ENCODE peak calls at places on chromosomes 4 and X, in seven cellular contexts. Y is cardiac muscle cell; M is CD8-positive, alpha-beta memory T cell; O is PC-9; U is aorta; V is tibial nerve; I is PC-3. A is an unnamed sample. For H3K4me1, the result is how much of the 10 kb centered on the place peaks cover.

GRCh38 chrX:130825509-130825908 is 77.5 kb downstream of the ENOX2 start:
- DNase-seq in Y (no peak), M (no peak), O (no peak), U (no peak), V (no peak), I (no peak), A (no peak)

GRCh38 chr4:76896731-76897521 is 1.0 kb downstream of the SOWAHB start:
- DNase-seq in Y (peak), M (peak), O (peak), U (peak), V (no peak), I (peak), A (no peak)

GRCh38 chr4:2843909-2844584 is 403 bp downstream of the ADD1 start:
- DNase-seq in Y (peak), M (no peak), O (peak), U (no peak), V (no peak), I (peak), A (no peak)

GRCh38 chr4:128573781-128574508 is 235.6 kb upstream of the JADE1 start:
- DNase-seq in Y (peak), M (no peak), O (no peak), U (no peak), V (no peak), I (peak), A (no peak)

GRCh38 chr4:81963506-81964020 is 410.2 kb downstream of the HNRNPD start:
- DNase-seq in Y (no peak), M (no peak), O (no peak), U (no peak), V (no peak), I (no peak), A (no peak)

GRCh38 chrX:46553935-46554334 is 8.7 kb upstream of the ZNF674 start:
- DNase-seq in Y (no peak), M (no peak), O (no peak), U (no peak), V (no peak), I (no peak), A (no peak)

GRCh38 chr4:137421796-137422195 is 110.5 kb downstream of the PCDH18 start:
- DNase-seq in Y (no peak), M (no peak), O (no peak), U (no peak), V (no peak), I (no peak), A (no peak)

GRCh38 chr4:137812258-137812657 is 280.0 kb upstream of the PCDH18 start:
- DNase-seq in Y (no peak), M (no peak), O (no peak), U (no peak), V (no peak), I (no peak), A (no peak)

GRCh38 chr4:26140150-26140898 is 180.5 kb upstream of the RBPJ start:
- DNase-seq in Y (no peak), M (no peak), O (no peak), U (no peak), V (no peak), I (no peak), A (no peak)

GRCh38 chr4:186707996-186708395 is 15.7 kb downstream of the FAT1 start:
- DNase-seq in Y (no peak), M (no peak), O (no peak), U (no peak), V (no peak), I (no peak), A (no peak)

GRCh38 chrX:132488092-132488749 is 617 bp downstream of the MBNL3 start:
- DNase-seq in Y (no peak), M (peak), O (no peak), U (no peak), V (no peak), I (peak), A (peak)

GRCh38 chr4:119735136-119735770 is 106.6 kb upstream of the PDE5A start:
- DNase-seq in Y (no peak), M (no peak), O (no peak), U (no peak), V (no peak), I (peak), A (no peak)

GRCh38 chr4:167943872-167944505 is 148.3 kb upstream of the ANXA10 start:
- DNase-seq in Y (no peak), M (no peak), O (no peak), U (no peak), V (no peak), I (peak), A (no peak)

GRCh38 chr4:3470244-3471097 is 7.4 kb downstream of the DOK7 start:
- DNase-seq in Y (no peak), M (no peak), O (no peak), U (no peak), V (no peak), I (peak), A (no peak)

GRCh38 chr4:2977116-2978097 is 14.0 kb downstream of the GRK4 start:
- DNase-seq in Y (peak), M (no peak), O (no peak), U (no peak), V (no peak), I (peak), A (no peak)

GRCh38 chr4:72408568-72408967 is 160.5 kb downstream of the ADAMTS3 start:
- DNase-seq in Y (no peak), M (no peak), O (no peak), U (no peak), V (no peak), I (no peak), A (no peak)

GRCh38 chr4:184420881-184421416 is 53.4 kb downstream of the IRF2 start:
- DNase-seq in Y (no peak), M (no peak), O (no peak), U (no peak), V (no peak), I (no peak), A (no peak)

GRCh38 chr4:149031399-149031798 is 589.2 kb upstream of the NR3C2 start:
- DNase-seq in Y (peak), M (no peak), O (no peak), U (no peak), V (no peak), I (peak), A (no peak)

GRCh38 chrX:143633530-143634372 is 2.1 kb downstream of the SLITRK4 start:
- DNase-seq in Y (peak), M (no peak), O (no peak), U (peak), V (no peak), I (peak), A (no peak)

GRCh38 chr4:185395255-185395955 is at the start of gene LRP2BP:
- DNase-seq in Y (no peak), M (no peak), O (no peak), U (no peak), V (no peak), I (peak), A (no peak)

GRCh38 chr4:76214269-76214628 is 625 bp upstream of the SCARB2 start:
- DNase-seq in Y (no peak), M (no peak), O (peak), U (no peak), V (no peak), I (peak), A (no peak)

GRCh38 chr4:100014616-100015015 is 64.5 kb upstream of the H2AZ1 start:
- DNase-seq in Y (no peak), M (no peak), O (no peak), U (no peak), V (no peak), I (peak), A (no peak)

GRCh38 chr4:113355550-113356371 is 306.3 kb downstream of the ANK2 start:
- DNase-seq in Y (no peak), M (peak), O (peak), U (no peak), V (no peak), I (peak), A (peak)

GRCh38 chrX:11770320-11770719 is 12.3 kb downstream of the MSL3 start:
- DNase-seq in Y (peak), M (peak), O (peak), U (no peak), V (no peak), I (peak), A (peak)

GRCh38 chr4:46388860-46389259 is 1.1 kb downstream of the GABRA2 start:
- DNase-seq in Y (no peak), M (no peak), O (no peak), U (no peak), V (no peak), I (no peak), A (no peak)

GRCh38 chr4:35461931-35462659 is 782.2 kb downstream of the ARAP2 start:
- DNase-seq in Y (no peak), M (no peak), O (no peak), U (no peak), V (no peak), I (peak), A (no peak)

GRCh38 chr4:141133146-141134006 is at the start of gene RNF150:
- DNase-seq in Y (peak), M (peak), O (peak), U (peak), V (peak), I (peak), A (no peak)

GRCh38 chrX:65668362-65669310 is 1.2 kb downstream of the MSN start:
- DNase-seq in Y (peak), M (peak), O (peak), U (peak), V (peak), I (peak), A (peak)

GRCh38 chr4:55175779-55176231 is 50.4 kb upstream of the KDR start:
- DNase-seq in Y (no peak), M (no peak), O (peak), U (no peak), V (no peak), I (peak), A (no peak)
- H3K27ac ChIP-seq in Y (no peak), M (no peak), O (peak), U (no peak), V (no peak), I (peak), A (no peak)

GRCh38 chr4:153570228-153570973 is 104.2 kb downstream of the TMEM131L start:
- DNase-seq in Y (no peak), M (no peak), O (no peak), U (no peak), V (no peak), I (no peak), A (no peak)
- H3K4me1 ChIP-seq in Y (under half), M (under half), O (under half), U (under half), V (under half), I (under half), A (under half)

GRCh38 chrX:148562846-148563245 is 62.4 kb downstream of the AFF2 start:
- DNase-seq in Y (no peak), M (no peak), O (no peak), U (no peak), V (no peak), I (no peak), A (no peak)

GRCh38 chrX:148568763-148569162 is 68.3 kb downstream of the AFF2 start:
- DNase-seq in Y (no peak), M (no peak), O (no peak), U (no peak), V (no peak), I (no peak), A (no peak)

GRCh38 chrX:148572332-148572731 is 71.9 kb downstream of the AFF2 start:
- DNase-seq in Y (no peak), M (no peak), O (no peak), U (no peak), V (no peak), I (no peak), A (no peak)

GRCh38 chrX:148567229-148567628 is 66.8 kb downstream of the AFF2 start:
- DNase-seq in Y (peak), M (no peak), O (no peak), U (no peak), V (no peak), I (no peak), A (no peak)

DNA sequence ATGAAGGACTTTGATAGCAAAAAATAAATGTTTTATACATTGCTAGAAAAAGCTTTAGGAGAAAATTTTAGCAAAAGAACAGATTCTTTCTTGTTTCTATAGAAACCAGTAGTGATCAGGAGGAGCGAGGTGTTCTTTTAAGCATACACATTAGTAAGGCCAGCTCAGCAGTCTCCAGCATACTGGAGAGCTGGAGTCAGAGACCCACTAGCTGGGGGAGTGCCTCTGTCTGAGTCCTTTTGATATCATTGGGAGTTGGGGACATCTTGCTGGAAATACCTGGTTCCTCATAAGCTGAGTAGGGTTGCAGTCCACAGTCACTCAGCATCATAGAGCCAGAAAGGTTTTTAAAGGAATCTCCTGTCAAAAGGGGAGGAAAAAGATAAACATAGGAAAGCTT is 67.4 kb downstream of the AFF2 start:
- DNase-seq in Y (no peak), M (no peak), O (no peak), U (no peak), V (no peak), I (no peak), A (no peak)
- H3K27ac ChIP-seq in Y (peak), M (no peak), O (no peak), U (no peak), V (no peak), I (no peak), A (no peak)

GRCh38 chr4:6926681-6927478 is 17.3 kb downstream of the TBC1D14 start:
- DNase-seq in Y (no peak), M (peak), O (no peak), U (no peak), V (no peak), I (no peak), A (peak)

GRCh38 chr4:6928067-6928466 is 18.4 kb downstream of the TBC1D14 start:
- DNase-seq in Y (no peak), M (no peak), O (no peak), U (no peak), V (no peak), I (no peak), A (no peak)

GRCh38 chr4:6925357-6925836 is 15.8 kb downstream of the TBC1D14 start:
- DNase-seq in Y (no peak), M (no peak), O (no peak), U (no peak), V (no peak), I (no peak), A (no peak)

GRCh38 chr4:6924361-6924779 is 14.7 kb downstream of the TBC1D14 start:
- DNase-seq in Y (no peak), M (no peak), O (no peak), U (no peak), V (no peak), I (no peak), A (no peak)

DNA sequence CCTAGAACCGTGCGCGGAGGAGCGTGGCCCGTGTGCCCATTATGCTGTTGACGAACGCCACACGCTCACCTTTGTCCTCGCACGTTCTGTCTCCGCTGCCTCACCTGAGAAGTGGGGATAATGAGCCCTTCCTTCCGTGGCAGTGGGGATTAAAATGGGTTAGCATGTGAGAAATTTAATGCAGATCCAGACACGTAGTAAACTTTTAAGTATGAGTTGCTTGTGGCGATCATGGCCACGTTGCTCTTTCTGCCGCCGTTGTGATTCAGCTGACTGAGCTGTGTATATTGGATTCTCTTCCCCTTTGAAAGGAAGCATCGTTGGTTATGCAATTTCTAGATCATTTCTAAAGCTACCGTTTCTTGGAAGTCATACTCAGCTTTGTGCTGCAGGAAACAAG is 16.5 kb downstream of the TBC1D14 start:
- DNase-seq in Y (no peak), M (no peak), O (no peak), U (no peak), V (no peak), I (no peak), A (no peak)
- H3K4me1 ChIP-seq in Y (under half), M (under half), O (under half), U (under half), V (under half), I (under half), A (under half)

GRCh38 chr4:147736458-147736857 is 4.6 kb downstream of the ARHGAP10 start:
- DNase-seq in Y (no peak), M (no peak), O (no peak), U (no peak), V (no peak), I (peak), A (no peak)
- H3K27ac ChIP-seq in Y (no peak), M (no peak), O (peak), U (peak), V (peak), I (peak), A (no peak)

GRCh38 chrX:19683358-19683757 is 168.1 kb upstream of the MAP3K15 start:
- DNase-seq in Y (no peak), M (no peak), O (no peak), U (no peak), V (no peak), I (no peak), A (no peak)

GRCh38 chrX:19682712-19683331 is 167.5 kb upstream of the MAP3K15 start:
- DNase-seq in Y (peak), M (peak), O (no peak), U (peak), V (peak), I (peak), A (peak)

GRCh38 chrX:19686876-19687275 is 171.6 kb upstream of the MAP3K15 start:
- DNase-seq in Y (no peak), M (no peak), O (no peak), U (no peak), V (no peak), I (no peak), A (no peak)

GRCh38 chrX:19684265-19684664 is 169.0 kb upstream of the MAP3K15 start:
- DNase-seq in Y (no peak), M (no peak), O (no peak), U (no peak), V (no peak), I (no peak), A (no peak)

DNA sequence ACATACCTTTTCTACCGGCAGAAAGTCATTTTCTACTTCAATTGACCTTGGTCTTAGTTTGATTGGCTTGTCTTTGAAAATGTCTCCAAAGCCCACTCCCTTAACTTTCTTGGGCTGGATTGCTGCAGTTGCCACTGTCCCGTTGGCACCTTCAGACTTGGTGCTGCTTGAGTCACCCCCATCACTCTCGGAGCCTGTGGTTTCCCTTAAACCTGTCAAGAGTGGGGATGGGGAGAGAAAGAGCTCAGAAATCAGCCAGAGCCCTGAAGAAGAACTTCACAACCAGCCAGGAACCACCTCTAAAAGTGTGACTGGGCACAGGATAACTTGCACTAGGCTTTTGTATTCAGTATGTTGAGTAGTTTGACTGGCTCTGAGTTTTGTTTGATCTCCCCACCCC is 168.5 kb upstream of the MAP3K15 start:
- DNase-seq in Y (no peak), M (peak), O (no peak), U (no peak), V (no peak), I (no peak), A (peak)
- H3K4me1 ChIP-seq in Y (under half), M (half or more), O (under half), U (under half), V (under half), I (under half), A (under half)

GRCh38 chr4:172776203-172776896 is 392.3 kb upstream of the GALNT7 start:
- DNase-seq in Y (no peak), M (no peak), O (no peak), U (no peak), V (no peak), I (no peak), A (no peak)
- H3K27ac ChIP-seq in Y (no peak), M (no peak), O (no peak), U (no peak), V (no peak), I (no peak), A (no peak)

GRCh38 chr4:85426366-85426765 is 48.6 kb upstream of the ARHGAP24 start:
- DNase-seq in Y (peak), M (no peak), O (no peak), U (no peak), V (no peak), I (no peak), A (no peak)
- H3K4me1 ChIP-seq in Y (under half), M (under half), O (under half), U (under half), V (under half), I (under half), A (under half)

A was measured in effector memory CD4-positive, alpha-beta T cell.